ENCODE peak calls at places on chromosomes 4 and X, in eight cellular contexts. One of them, this sample, is unnamed.

GRCh38 chr4:130028552-130028951 is 932.6 kb downstream of the C4orf33 start:
- DNase-seq in fibroblast of mammary gland: no peak
- DNase-seq in mesendoderm: peak; percentile 43
- DNase-seq in MM.1S: peak; percentile 9
- DNase-seq in hepatocyte: no peak
- DNase-seq in CD4-positive, CD25-positive, alpha-beta regulatory T cell: no peak
- DNase-seq in astrocyte of the cerebellum: no peak
- DNase-seq in HCT116: no peak
- DNase-seq in this sample: no peak

GRCh38 chr4:51835854-51836253 is 7.1 kb upstream of the DCUN1D4 start:
- DNase-seq in fibroblast of mammary gland: no peak
- DNase-seq in mesendoderm: no peak
- DNase-seq in MM.1S: no peak
- DNase-seq in hepatocyte: no peak
- DNase-seq in CD4-positive, CD25-positive, alpha-beta regulatory T cell: no peak
- DNase-seq in astrocyte of the cerebellum: no peak
- DNase-seq in HCT116: no peak
- DNase-seq in this sample: no peak

GRCh38 chr4:2799971-2800690 is 7.2 kb downstream of the SH3BP2 start:
- DNase-seq in fibroblast of mammary gland: no peak
- DNase-seq in mesendoderm: no peak
- DNase-seq in MM.1S: no peak
- DNase-seq in hepatocyte: no peak
- DNase-seq in CD4-positive, CD25-positive, alpha-beta regulatory T cell: no peak
- DNase-seq in astrocyte of the cerebellum: no peak
- DNase-seq in HCT116: no peak
- DNase-seq in this sample: peak; percentile 31

GRCh38 chrX:153226344-153227190 is 47.5 kb downstream of the MAGEA1 start:
- DNase-seq in fibroblast of mammary gland: peak; percentile 91
- DNase-seq in mesendoderm: peak; percentile 98
- DNase-seq in MM.1S: no peak
- DNase-seq in hepatocyte: peak; percentile 87
- DNase-seq in CD4-positive, CD25-positive, alpha-beta regulatory T cell: no peak
- DNase-seq in astrocyte of the cerebellum: no peak
- DNase-seq in HCT116: peak; percentile 67
- DNase-seq in this sample: no peak

GRCh38 chr4:151934766-151935165 is 174.0 kb upstream of the GATB start:
- DNase-seq in fibroblast of mammary gland: peak; percentile 55
- DNase-seq in mesendoderm: no peak
- DNase-seq in MM.1S: no peak
- DNase-seq in hepatocyte: no peak
- DNase-seq in CD4-positive, CD25-positive, alpha-beta regulatory T cell: no peak
- DNase-seq in astrocyte of the cerebellum: no peak
- DNase-seq in HCT116: no peak
- DNase-seq in this sample: no peak

GRCh38 chr4:16225996-16226815 is at the start of gene TAPT1:
- DNase-seq in fibroblast of mammary gland: peak; percentile 44
- DNase-seq in mesendoderm: peak; percentile 66
- DNase-seq in MM.1S: peak; percentile 76
- DNase-seq in hepatocyte: peak; percentile 92
- DNase-seq in CD4-positive, CD25-positive, alpha-beta regulatory T cell: peak; percentile 74
- DNase-seq in astrocyte of the cerebellum: no peak
- DNase-seq in HCT116: no peak
- DNase-seq in this sample: peak; percentile 77

GRCh38 chr4:105088110-105088879 is 58.4 kb upstream of the TET2 start:
- DNase-seq in fibroblast of mammary gland: peak; percentile 95
- DNase-seq in mesendoderm: peak; percentile 82
- DNase-seq in MM.1S: no peak
- DNase-seq in hepatocyte: peak; percentile 24
- DNase-seq in CD4-positive, CD25-positive, alpha-beta regulatory T cell: no peak
- DNase-seq in astrocyte of the cerebellum: peak; percentile 91
- DNase-seq in HCT116: no peak
- DNase-seq in this sample: no peak

GRCh38 chrX:623599-624323 is 6.8 kb upstream of the SHOX start:
- DNase-seq in fibroblast of mammary gland: no peak
- DNase-seq in mesendoderm: peak; percentile 70
- DNase-seq in MM.1S: peak; percentile 9
- DNase-seq in hepatocyte: no peak
- DNase-seq in CD4-positive, CD25-positive, alpha-beta regulatory T cell: no peak
- DNase-seq in astrocyte of the cerebellum: no peak
- DNase-seq in HCT116: no peak
- DNase-seq in this sample: no peak

GRCh38 chr4:56575820-56576429 is 70.3 kb downstream of the ARL9 start:
- DNase-seq in fibroblast of mammary gland: peak; percentile 64
- DNase-seq in mesendoderm: peak; percentile 14
- DNase-seq in MM.1S: peak; percentile 30
- DNase-seq in hepatocyte: peak; percentile 33
- DNase-seq in CD4-positive, CD25-positive, alpha-beta regulatory T cell: no peak
- DNase-seq in astrocyte of the cerebellum: peak; percentile 45
- DNase-seq in HCT116: peak; percentile 36
- DNase-seq in this sample: no peak

GRCh38 chr4:47418147-47418546 is 45.4 kb downstream of the COMMD8 start:
- DNase-seq in fibroblast of mammary gland: no peak
- DNase-seq in mesendoderm: no peak
- DNase-seq in MM.1S: no peak
- DNase-seq in hepatocyte: no peak
- DNase-seq in CD4-positive, CD25-positive, alpha-beta regulatory T cell: no peak
- DNase-seq in astrocyte of the cerebellum: no peak
- DNase-seq in HCT116: no peak
- DNase-seq in this sample: no peak

GRCh38 chr4:5974321-5974720 is 43.9 kb downstream of the C4orf50 start:
- DNase-seq in fibroblast of mammary gland: no peak
- DNase-seq in mesendoderm: no peak
- DNase-seq in MM.1S: no peak
- DNase-seq in hepatocyte: no peak
- DNase-seq in CD4-positive, CD25-positive, alpha-beta regulatory T cell: no peak
- DNase-seq in astrocyte of the cerebellum: no peak
- DNase-seq in HCT116: no peak
- DNase-seq in this sample: no peak

GRCh38 chr4:23279377-23279988 is 586.7 kb downstream of the GBA3 start:
- DNase-seq in fibroblast of mammary gland: peak; percentile 0
- DNase-seq in mesendoderm: no peak
- DNase-seq in MM.1S: no peak
- DNase-seq in hepatocyte: no peak
- DNase-seq in CD4-positive, CD25-positive, alpha-beta regulatory T cell: no peak
- DNase-seq in astrocyte of the cerebellum: peak; percentile 19
- DNase-seq in HCT116: no peak
- DNase-seq in this sample: no peak

GRCh38 chrX:38803609-38804480 is 2.6 kb downstream of the MID1IP1 start:
- DNase-seq in fibroblast of mammary gland: peak; percentile 78
- DNase-seq in mesendoderm: peak; percentile 97
- DNase-seq in MM.1S: peak; percentile 75
- DNase-seq in hepatocyte: peak; percentile 90
- DNase-seq in CD4-positive, CD25-positive, alpha-beta regulatory T cell: peak; percentile 40
- DNase-seq in astrocyte of the cerebellum: no peak
- DNase-seq in HCT116: peak; percentile 77
- DNase-seq in this sample: peak; percentile 82

GRCh38 chr4:112840061-112840460 is 203.1 kb downstream of the LARP7 start:
- DNase-seq in fibroblast of mammary gland: peak; percentile 47
- DNase-seq in mesendoderm: peak; percentile 72
- DNase-seq in MM.1S: no peak
- DNase-seq in hepatocyte: no peak
- DNase-seq in CD4-positive, CD25-positive, alpha-beta regulatory T cell: no peak
- DNase-seq in astrocyte of the cerebellum: no peak
- DNase-seq in HCT116: no peak
- DNase-seq in this sample: no peak

GRCh38 chrX:150200361-150200760 is 162.8 kb upstream of the MAMLD1 start:
- DNase-seq in fibroblast of mammary gland: no peak
- DNase-seq in mesendoderm: no peak
- DNase-seq in MM.1S: no peak
- DNase-seq in hepatocyte: no peak
- DNase-seq in CD4-positive, CD25-positive, alpha-beta regulatory T cell: no peak
- DNase-seq in astrocyte of the cerebellum: no peak
- DNase-seq in HCT116: no peak
- DNase-seq in this sample: no peak

GRCh38 chrX:112705726-112706125 is 26.0 kb upstream of the LHFPL1 start:
- DNase-seq in fibroblast of mammary gland: no peak
- DNase-seq in mesendoderm: no peak
- DNase-seq in MM.1S: no peak
- DNase-seq in hepatocyte: no peak
- DNase-seq in CD4-positive, CD25-positive, alpha-beta regulatory T cell: no peak
- DNase-seq in astrocyte of the cerebellum: no peak
- DNase-seq in HCT116: no peak
- DNase-seq in this sample: no peak

GRCh38 chr4:10006236-10006603 is 15.1 kb downstream of the SLC2A9 start:
- DNase-seq in fibroblast of mammary gland: peak; percentile 69
- DNase-seq in mesendoderm: no peak
- DNase-seq in MM.1S: no peak
- DNase-seq in hepatocyte: peak; percentile 48
- DNase-seq in CD4-positive, CD25-positive, alpha-beta regulatory T cell: no peak
- DNase-seq in astrocyte of the cerebellum: no peak
- DNase-seq in HCT116: no peak
- DNase-seq in this sample: no peak

GRCh38 chr4:20351360-20352171 is 99.9 kb downstream of the SLIT2 start:
- DNase-seq in fibroblast of mammary gland: no peak
- DNase-seq in mesendoderm: peak; percentile 32
- DNase-seq in MM.1S: no peak
- DNase-seq in hepatocyte: no peak
- DNase-seq in CD4-positive, CD25-positive, alpha-beta regulatory T cell: no peak
- DNase-seq in astrocyte of the cerebellum: no peak
- DNase-seq in HCT116: no peak
- DNase-seq in this sample: no peak

GRCh38 chr4:20356565-20356964 is 104.9 kb downstream of the SLIT2 start:
- DNase-seq in fibroblast of mammary gland: no peak
- DNase-seq in mesendoderm: no peak
- DNase-seq in MM.1S: no peak
- DNase-seq in hepatocyte: no peak
- DNase-seq in CD4-positive, CD25-positive, alpha-beta regulatory T cell: no peak
- DNase-seq in astrocyte of the cerebellum: peak; percentile 51
- DNase-seq in HCT116: no peak
- DNase-seq in this sample: no peak

GRCh38 chr4:20352172-20352431 is 100.4 kb downstream of the SLIT2 start:
- DNase-seq in fibroblast of mammary gland: no peak
- DNase-seq in mesendoderm: no peak
- DNase-seq in MM.1S: no peak
- DNase-seq in hepatocyte: no peak
- DNase-seq in CD4-positive, CD25-positive, alpha-beta regulatory T cell: no peak
- DNase-seq in astrocyte of the cerebellum: no peak
- DNase-seq in HCT116: no peak
- DNase-seq in this sample: no peak

GRCh38 chr4:20353646-20354045 is 101.9 kb downstream of the SLIT2 start:
- DNase-seq in fibroblast of mammary gland: no peak
- DNase-seq in mesendoderm: no peak
- DNase-seq in MM.1S: no peak
- DNase-seq in hepatocyte: no peak
- DNase-seq in CD4-positive, CD25-positive, alpha-beta regulatory T cell: no peak
- DNase-seq in astrocyte of the cerebellum: no peak
- DNase-seq in HCT116: no peak
- DNase-seq in this sample: no peak

GRCh38 chr4:20354120-20354519 is 102.4 kb downstream of the SLIT2 start:
- DNase-seq in fibroblast of mammary gland: no peak
- DNase-seq in mesendoderm: peak; percentile 74
- DNase-seq in MM.1S: no peak
- DNase-seq in hepatocyte: no peak
- DNase-seq in CD4-positive, CD25-positive, alpha-beta regulatory T cell: no peak
- DNase-seq in astrocyte of the cerebellum: peak; percentile 22
- DNase-seq in HCT116: no peak
- DNase-seq in this sample: no peak
- H3K4me3 ChIP-seq in fibroblast of mammary gland: no peak overlapping the region
- H3K4me3 ChIP-seq in mesendoderm: no peak overlapping the region
- H3K4me3 ChIP-seq in MM.1S: no peak overlapping the region
- H3K4me3 ChIP-seq in hepatocyte: no peak overlapping the region
- H3K4me3 ChIP-seq in CD4-positive, CD25-positive, alpha-beta regulatory T cell: no peak overlapping the region
- H3K4me3 ChIP-seq in astrocyte of the cerebellum: no peak overlapping the region
- H3K4me3 ChIP-seq in HCT116: no peak overlapping the region
- H3K4me3 ChIP-seq in this sample: no peak overlapping the region

GRCh38 chrX:47564438-47565085 is 3.6 kb downstream of the ARAF start:
- DNase-seq in fibroblast of mammary gland: no peak
- DNase-seq in mesendoderm: no peak
- DNase-seq in MM.1S: no peak
- DNase-seq in hepatocyte: no peak
- DNase-seq in CD4-positive, CD25-positive, alpha-beta regulatory T cell: no peak
- DNase-seq in astrocyte of the cerebellum: no peak
- DNase-seq in HCT116: no peak
- DNase-seq in this sample: no peak

GRCh38 chrX:47563801-47564315 is 2.9 kb downstream of the ARAF start:
- DNase-seq in fibroblast of mammary gland: peak; percentile 69
- DNase-seq in mesendoderm: no peak
- DNase-seq in MM.1S: no peak
- DNase-seq in hepatocyte: no peak
- DNase-seq in CD4-positive, CD25-positive, alpha-beta regulatory T cell: no peak
- DNase-seq in astrocyte of the cerebellum: no peak
- DNase-seq in HCT116: no peak
- DNase-seq in this sample: no peak

GRCh38 chrX:47570794-47571193 is 9.8 kb downstream of the ARAF start:
- DNase-seq in fibroblast of mammary gland: no peak
- DNase-seq in mesendoderm: no peak
- DNase-seq in MM.1S: no peak
- DNase-seq in hepatocyte: no peak
- DNase-seq in CD4-positive, CD25-positive, alpha-beta regulatory T cell: no peak
- DNase-seq in astrocyte of the cerebellum: no peak
- DNase-seq in HCT116: no peak
- DNase-seq in this sample: no peak

GRCh38 chrX:47568656-47569295 is 7.8 kb downstream of the ARAF start:
- DNase-seq in fibroblast of mammary gland: peak; percentile 47
- DNase-seq in mesendoderm: peak; percentile 67
- DNase-seq in MM.1S: no peak
- DNase-seq in hepatocyte: no peak
- DNase-seq in CD4-positive, CD25-positive, alpha-beta regulatory T cell: peak; percentile 7
- DNase-seq in astrocyte of the cerebellum: no peak
- DNase-seq in HCT116: no peak
- DNase-seq in this sample: no peak

GRCh38 chrX:47566841-47567240 is 5.8 kb downstream of the ARAF start:
- DNase-seq in fibroblast of mammary gland: no peak
- DNase-seq in mesendoderm: no peak
- DNase-seq in MM.1S: no peak
- DNase-seq in hepatocyte: no peak
- DNase-seq in CD4-positive, CD25-positive, alpha-beta regulatory T cell: no peak
- DNase-seq in astrocyte of the cerebellum: no peak
- DNase-seq in HCT116: no peak
- DNase-seq in this sample: no peak
- H3K4me3 ChIP-seq in fibroblast of mammary gland: no peak overlapping the region
- H3K4me3 ChIP-seq in mesendoderm: no peak overlapping the region
- H3K4me3 ChIP-seq in MM.1S: no peak overlapping the region
- H3K4me3 ChIP-seq in hepatocyte: no peak overlapping the region
- H3K4me3 ChIP-seq in CD4-positive, CD25-positive, alpha-beta regulatory T cell: no peak overlapping the region
- H3K4me3 ChIP-seq in astrocyte of the cerebellum: no peak overlapping the region
- H3K4me3 ChIP-seq in HCT116: no peak overlapping the region
- H3K4me3 ChIP-seq in this sample: no peak overlapping the region

GRCh38 chrX:18753603-18754002 is 46.2 kb downstream of the PPEF1 start:
- DNase-seq in fibroblast of mammary gland: no peak
- DNase-seq in mesendoderm: no peak
- DNase-seq in MM.1S: peak; percentile 30
- DNase-seq in hepatocyte: no peak
- DNase-seq in CD4-positive, CD25-positive, alpha-beta regulatory T cell: no peak
- DNase-seq in astrocyte of the cerebellum: no peak
- DNase-seq in HCT116: no peak
- DNase-seq in this sample: no peak
- H3K4me3 ChIP-seq in fibroblast of mammary gland: no peak overlapping the region
- H3K4me3 ChIP-seq in mesendoderm: no peak overlapping the region
- H3K4me3 ChIP-seq in MM.1S: no peak overlapping the region
- H3K4me3 ChIP-seq in hepatocyte: no peak overlapping the region
- H3K4me3 ChIP-seq in CD4-positive, CD25-positive, alpha-beta regulatory T cell: no peak overlapping the region
- H3K4me3 ChIP-seq in astrocyte of the cerebellum: no peak overlapping the region
- H3K4me3 ChIP-seq in HCT116: no peak overlapping the region
- H3K4me3 ChIP-seq in this sample: no peak overlapping the region

DNA sequence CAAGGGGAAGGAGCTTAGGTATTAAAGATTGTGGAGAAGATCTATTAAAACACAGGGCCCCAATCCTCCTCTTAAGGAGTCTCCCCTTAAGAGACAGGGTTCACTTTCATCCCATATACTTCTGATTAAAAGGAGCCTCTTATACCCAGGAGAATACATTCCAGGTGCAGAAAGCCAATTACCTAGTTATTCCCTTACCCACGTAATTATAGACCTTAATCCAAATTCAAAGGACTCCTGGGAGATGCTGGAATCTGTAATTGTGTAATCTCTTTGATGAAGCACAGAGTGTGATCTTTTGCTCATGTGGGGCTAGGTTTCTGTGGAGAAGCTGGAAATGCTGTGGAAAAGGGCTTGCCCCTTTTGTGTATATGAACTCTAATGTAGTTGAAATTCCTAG is 1.4 kb upstream of the SEC24B start:
- DNase-seq in fibroblast of mammary gland: no peak
- DNase-seq in mesendoderm: no peak
- DNase-seq in MM.1S: no peak
- DNase-seq in hepatocyte: no peak
- DNase-seq in CD4-positive, CD25-positive, alpha-beta regulatory T cell: no peak
- DNase-seq in astrocyte of the cerebellum: no peak
- DNase-seq in HCT116: no peak
- DNase-seq in this sample: no peak
- H3K4me3 ChIP-seq in fibroblast of mammary gland: no peak overlapping the region
- H3K4me3 ChIP-seq in mesendoderm: no peak overlapping the region
- H3K4me3 ChIP-seq in MM.1S: no peak overlapping the region
- H3K4me3 ChIP-seq in hepatocyte: peak overlapping the region; percentile 1
- H3K4me3 ChIP-seq in CD4-positive, CD25-positive, alpha-beta regulatory T cell: peak overlapping the region; percentile 85
- H3K4me3 ChIP-seq in astrocyte of the cerebellum: no peak overlapping the region
- H3K4me3 ChIP-seq in HCT116: peak overlapping the region; percentile 77
- H3K4me3 ChIP-seq in this sample: no peak overlapping the region